ENCODE peak calls at places on chromosomes 16 and 17, in six cellular contexts. One of them, this sample, is unnamed.

GRCh38 chr17:61393904-61394629 is 5.6 kb upstream of the TBX2 start:
- DNase-seq in T-helper 1 cell: no peak
- DNase-seq in T follicular helper cell: no peak
- DNase-seq in effector CD4-positive, alpha-beta T cell: no peak
- DNase-seq in HTR-8/SVneo: no peak
- DNase-seq in RPMI8226: no peak
- DNase-seq in this sample: no peak

GRCh38 chr16:19166500-19166899 is 1.5 kb upstream of the SYT17 start:
- DNase-seq in HTR-8/SVneo: no peak
- DNase-seq in T-helper 1 cell: no peak
- DNase-seq in RPMI8226: peak
- DNase-seq in effector CD4-positive, alpha-beta T cell: no peak
- DNase-seq in T follicular helper cell: no peak
- DNase-seq in this sample: no peak

GRCh38 chr17:5780476-5780875 is 196.2 kb upstream of the NLRP1 start:
- DNase-seq in T-helper 1 cell: no peak
- DNase-seq in T follicular helper cell: no peak
- DNase-seq in effector CD4-positive, alpha-beta T cell: no peak
- DNase-seq in RPMI8226: no peak
- DNase-seq in HTR-8/SVneo: no peak
- DNase-seq in this sample: no peak

GRCh38 chr17:32523017-32523680 is 36.4 kb downstream of the CDK5R1 start:
- DNase-seq in T-helper 1 cell: no peak
- DNase-seq in T follicular helper cell: no peak
- DNase-seq in RPMI8226: peak
- DNase-seq in HTR-8/SVneo: no peak
- DNase-seq in effector CD4-positive, alpha-beta T cell: no peak
- DNase-seq in this sample: no peak

GRCh38 chr16:60648260-60648659 is 1388.0 kb downstream of the CDH8 start:
- DNase-seq in effector CD4-positive, alpha-beta T cell: no peak
- DNase-seq in HTR-8/SVneo: no peak
- DNase-seq in T-helper 1 cell: no peak
- DNase-seq in RPMI8226: no peak
- DNase-seq in T follicular helper cell: no peak
- DNase-seq in this sample: no peak

GRCh38 chr16:30010817-30011504 is at the start of gene DOC2A:
- DNase-seq in RPMI8226: peak
- DNase-seq in effector CD4-positive, alpha-beta T cell: no peak
- DNase-seq in T follicular helper cell: no peak
- DNase-seq in HTR-8/SVneo: no peak
- DNase-seq in T-helper 1 cell: no peak
- DNase-seq in this sample: no peak

GRCh38 chr16:49640606-49641005 is 215.3 kb downstream of the ZNF423 start:
- DNase-seq in T-helper 1 cell: no peak
- DNase-seq in HTR-8/SVneo: no peak
- DNase-seq in effector CD4-positive, alpha-beta T cell: no peak
- DNase-seq in RPMI8226: no peak
- DNase-seq in T follicular helper cell: no peak
- DNase-seq in this sample: no peak

GRCh38 chr16:35142809-35143192 is 1683.4 kb downstream of the TP53TG3F start:
- DNase-seq in RPMI8226: no peak
- DNase-seq in T follicular helper cell: no peak
- DNase-seq in T-helper 1 cell: no peak
- DNase-seq in HTR-8/SVneo: no peak
- DNase-seq in effector CD4-positive, alpha-beta T cell: no peak
- DNase-seq in this sample: no peak

GRCh38 chr17:65228287-65228686 is 91.1 kb downstream of the RGS9 start:
- DNase-seq in HTR-8/SVneo: no peak
- DNase-seq in RPMI8226: no peak
- DNase-seq in T follicular helper cell: no peak
- DNase-seq in effector CD4-positive, alpha-beta T cell: no peak
- DNase-seq in T-helper 1 cell: no peak
- DNase-seq in this sample: no peak

GRCh38 chr17:7676533-7676932 is 10.8 kb downstream of the TP53 start:
- DNase-seq in T-helper 1 cell: no peak
- DNase-seq in RPMI8226: no peak
- DNase-seq in T follicular helper cell: no peak
- DNase-seq in HTR-8/SVneo: no peak
- DNase-seq in effector CD4-positive, alpha-beta T cell: no peak
- DNase-seq in this sample: no peak

GRCh38 chr17:79813826-79814623 is 17.1 kb upstream of the CBX8 start:
- DNase-seq in HTR-8/SVneo: no peak
- DNase-seq in T follicular helper cell: no peak
- DNase-seq in T-helper 1 cell: no peak
- DNase-seq in effector CD4-positive, alpha-beta T cell: no peak
- DNase-seq in RPMI8226: peak
- DNase-seq in this sample: no peak

GRCh38 chr17:35373532-35373983 is at the start of gene SLFN11:
- DNase-seq in T follicular helper cell: peak
- DNase-seq in RPMI8226: no peak
- DNase-seq in T-helper 1 cell: peak
- DNase-seq in effector CD4-positive, alpha-beta T cell: peak
- DNase-seq in HTR-8/SVneo: peak
- DNase-seq in this sample: no peak

GRCh38 chr17:39981207-39982068 is 831 bp downstream of the PSMD3 start:
- DNase-seq in T follicular helper cell: no peak
- DNase-seq in effector CD4-positive, alpha-beta T cell: no peak
- DNase-seq in HTR-8/SVneo: no peak
- DNase-seq in RPMI8226: no peak
- DNase-seq in T-helper 1 cell: no peak
- DNase-seq in this sample: no peak

GRCh38 chr17:42608692-42609181 is 437 bp downstream of the RETREG3 start:
- DNase-seq in HTR-8/SVneo: no peak
- DNase-seq in T follicular helper cell: no peak
- DNase-seq in T-helper 1 cell: no peak
- DNase-seq in effector CD4-positive, alpha-beta T cell: no peak
- DNase-seq in RPMI8226: peak
- DNase-seq in this sample: no peak

GRCh38 chr17:21213491-21214014 is 408 bp downstream of the TMEM11 start:
- DNase-seq in effector CD4-positive, alpha-beta T cell: no peak
- DNase-seq in T-helper 1 cell: no peak
- DNase-seq in T follicular helper cell: peak
- DNase-seq in HTR-8/SVneo: no peak
- DNase-seq in RPMI8226: peak
- DNase-seq in this sample: no peak

GRCh38 chr16:86196687-86197391 is 297.9 kb downstream of the IRF8 start:
- DNase-seq in HTR-8/SVneo: no peak
- DNase-seq in T follicular helper cell: no peak
- DNase-seq in RPMI8226: no peak
- DNase-seq in T-helper 1 cell: no peak
- DNase-seq in effector CD4-positive, alpha-beta T cell: no peak
- DNase-seq in this sample: no peak

GRCh38 chr17:18362509-18363020 is 785 bp downstream of the SHMT1 start:
- DNase-seq in T-helper 1 cell: no peak
- DNase-seq in effector CD4-positive, alpha-beta T cell: no peak
- DNase-seq in T follicular helper cell: no peak
- DNase-seq in RPMI8226: peak
- DNase-seq in HTR-8/SVneo: peak
- DNase-seq in this sample: peak

GRCh38 chr17:71885662-71886061 is 235.2 kb upstream of the SOX9 start:
- DNase-seq in T-helper 1 cell: no peak
- DNase-seq in RPMI8226: no peak
- DNase-seq in HTR-8/SVneo: no peak
- DNase-seq in T follicular helper cell: no peak
- DNase-seq in effector CD4-positive, alpha-beta T cell: no peak
- DNase-seq in this sample: no peak

GRCh38 chr16:72945081-72945480 is 102.8 kb downstream of the ZFHX3 start:
- DNase-seq in RPMI8226: no peak
- DNase-seq in HTR-8/SVneo: no peak
- DNase-seq in T-helper 1 cell: no peak
- DNase-seq in T follicular helper cell: no peak
- DNase-seq in effector CD4-positive, alpha-beta T cell: no peak
- DNase-seq in this sample: no peak

GRCh38 chr17:76641501-76641900 is 2.1 kb downstream of the ST6GALNAC1 start:
- DNase-seq in effector CD4-positive, alpha-beta T cell: no peak
- DNase-seq in HTR-8/SVneo: no peak
- DNase-seq in T follicular helper cell: no peak
- DNase-seq in T-helper 1 cell: no peak
- DNase-seq in RPMI8226: no peak
- DNase-seq in this sample: no peak

GRCh38 chr16:56415849-56416248 is 9.5 kb downstream of the AMFR start:
- DNase-seq in T follicular helper cell: no peak
- DNase-seq in HTR-8/SVneo: no peak
- DNase-seq in T-helper 1 cell: no peak
- DNase-seq in RPMI8226: no peak
- DNase-seq in effector CD4-positive, alpha-beta T cell: no peak
- DNase-seq in this sample: no peak

GRCh38 chr17:76383645-76384221 is 676 bp upstream of the SPHK1 start:
- DNase-seq in effector CD4-positive, alpha-beta T cell: peak
- DNase-seq in RPMI8226: peak
- DNase-seq in T-helper 1 cell: no peak
- DNase-seq in HTR-8/SVneo: peak
- DNase-seq in T follicular helper cell: no peak
- DNase-seq in this sample: no peak

GRCh38 chr17:28715217-28715616 is 2.5 kb downstream of the RAB34 start:
- DNase-seq in effector CD4-positive, alpha-beta T cell: no peak
- DNase-seq in T follicular helper cell: no peak
- DNase-seq in HTR-8/SVneo: no peak
- DNase-seq in RPMI8226: no peak
- DNase-seq in T-helper 1 cell: no peak
- DNase-seq in this sample: no peak

GRCh38 chr16:53924311-53924860 is 220.4 kb downstream of the FTO start:
- DNase-seq in T follicular helper cell: no peak
- DNase-seq in HTR-8/SVneo: no peak
- DNase-seq in T-helper 1 cell: no peak
- DNase-seq in RPMI8226: no peak
- DNase-seq in effector CD4-positive, alpha-beta T cell: no peak
- DNase-seq in this sample: no peak